ENCODE peak calls at places on chromosomes 11 and 22, in nine cellular contexts. One of them, this sample, is unnamed.

GRCh38 chr11:100719362-100719761 is 32.3 kb downstream of the ARHGAP42 start:
- DNase-seq in transverse colon: no peak
- DNase-seq in activated CD4-positive, alpha-beta T cell treated with anti-CD3 and anti-CD28 coated beads for 4 hours: no peak
- DNase-seq in Kasumi-1: no peak
- DNase-seq in HS-27A: no peak
- DNase-seq in activated T-helper 1 cell treated with Interleukin-2 at 50 U/mL for 16 hours: no peak
- DNase-seq in CD4-positive, alpha-beta memory T cell: no peak
- DNase-seq in hepatic stellate cell: no peak
- DNase-seq in NCI-H2029: peak
- DNase-seq in this sample: no peak

GRCh38 chr11:61359541-61359940 is 2.1 kb downstream of the CYB561A3 start:
- DNase-seq in hepatic stellate cell: no peak
- DNase-seq in activated CD4-positive, alpha-beta T cell treated with anti-CD3 and anti-CD28 coated beads for 4 hours: no peak
- DNase-seq in transverse colon: peak
- DNase-seq in HS-27A: no peak
- DNase-seq in activated T-helper 1 cell treated with Interleukin-2 at 50 U/mL for 16 hours: no peak
- DNase-seq in Kasumi-1: peak
- DNase-seq in NCI-H2029: no peak
- DNase-seq in CD4-positive, alpha-beta memory T cell: no peak
- DNase-seq in this sample: no peak

GRCh38 chr22:36329217-36330078 is 58.3 kb downstream of the MYH9 start:
- DNase-seq in NCI-H2029: peak
- DNase-seq in transverse colon: peak
- DNase-seq in activated T-helper 1 cell treated with Interleukin-2 at 50 U/mL for 16 hours: peak
- DNase-seq in HS-27A: peak
- DNase-seq in CD4-positive, alpha-beta memory T cell: peak
- DNase-seq in hepatic stellate cell: peak
- DNase-seq in activated CD4-positive, alpha-beta T cell treated with anti-CD3 and anti-CD28 coated beads for 4 hours: peak
- DNase-seq in Kasumi-1: peak
- DNase-seq in this sample: no peak

GRCh38 chr22:35561796-35562526 is 21.3 kb downstream of the RASD2 start:
- DNase-seq in transverse colon: no peak
- DNase-seq in HS-27A: peak
- DNase-seq in Kasumi-1: no peak
- DNase-seq in hepatic stellate cell: peak
- DNase-seq in CD4-positive, alpha-beta memory T cell: no peak
- DNase-seq in NCI-H2029: no peak
- DNase-seq in activated T-helper 1 cell treated with Interleukin-2 at 50 U/mL for 16 hours: no peak
- DNase-seq in activated CD4-positive, alpha-beta T cell treated with anti-CD3 and anti-CD28 coated beads for 4 hours: no peak
- DNase-seq in this sample: no peak

GRCh38 chr22:47328550-47329243 is 566.2 kb downstream of the TBC1D22A start:
- DNase-seq in activated T-helper 1 cell treated with Interleukin-2 at 50 U/mL for 16 hours: no peak
- DNase-seq in CD4-positive, alpha-beta memory T cell: no peak
- DNase-seq in NCI-H2029: no peak
- DNase-seq in HS-27A: no peak
- DNase-seq in activated CD4-positive, alpha-beta T cell treated with anti-CD3 and anti-CD28 coated beads for 4 hours: no peak
- DNase-seq in hepatic stellate cell: no peak
- DNase-seq in Kasumi-1: no peak
- DNase-seq in transverse colon: no peak
- DNase-seq in this sample: peak

GRCh38 chr22:47155131-47155885 is 392.9 kb downstream of the TBC1D22A start:
- DNase-seq in activated T-helper 1 cell treated with Interleukin-2 at 50 U/mL for 16 hours: no peak
- DNase-seq in CD4-positive, alpha-beta memory T cell: no peak
- DNase-seq in NCI-H2029: no peak
- DNase-seq in hepatic stellate cell: no peak
- DNase-seq in HS-27A: no peak
- DNase-seq in activated CD4-positive, alpha-beta T cell treated with anti-CD3 and anti-CD28 coated beads for 4 hours: no peak
- DNase-seq in transverse colon: no peak
- DNase-seq in Kasumi-1: no peak
- DNase-seq in this sample: no peak

GRCh38 chr11:4038973-4039372 is 55.6 kb upstream of the RRM1 start:
- DNase-seq in NCI-H2029: no peak
- DNase-seq in HS-27A: no peak
- DNase-seq in activated CD4-positive, alpha-beta T cell treated with anti-CD3 and anti-CD28 coated beads for 4 hours: no peak
- DNase-seq in Kasumi-1: no peak
- DNase-seq in CD4-positive, alpha-beta memory T cell: no peak
- DNase-seq in activated T-helper 1 cell treated with Interleukin-2 at 50 U/mL for 16 hours: no peak
- DNase-seq in transverse colon: no peak
- DNase-seq in hepatic stellate cell: no peak
- DNase-seq in this sample: no peak

GRCh38 chr11:96013459-96014213 is 89.7 kb upstream of the MTMR2 start:
- DNase-seq in HS-27A: no peak
- DNase-seq in transverse colon: no peak
- DNase-seq in Kasumi-1: no peak
- DNase-seq in activated T-helper 1 cell treated with Interleukin-2 at 50 U/mL for 16 hours: no peak
- DNase-seq in NCI-H2029: no peak
- DNase-seq in CD4-positive, alpha-beta memory T cell: peak
- DNase-seq in activated CD4-positive, alpha-beta T cell treated with anti-CD3 and anti-CD28 coated beads for 4 hours: peak
- DNase-seq in hepatic stellate cell: no peak
- DNase-seq in this sample: no peak

GRCh38 chr11:58658553-58659080 is 36.2 kb downstream of the CNTF start:
- DNase-seq in transverse colon: no peak
- DNase-seq in hepatic stellate cell: no peak
- DNase-seq in activated T-helper 1 cell treated with Interleukin-2 at 50 U/mL for 16 hours: no peak
- DNase-seq in NCI-H2029: no peak
- DNase-seq in CD4-positive, alpha-beta memory T cell: no peak
- DNase-seq in HS-27A: no peak
- DNase-seq in Kasumi-1: no peak
- DNase-seq in activated CD4-positive, alpha-beta T cell treated with anti-CD3 and anti-CD28 coated beads for 4 hours: no peak
- DNase-seq in this sample: no peak

GRCh38 chr11:94834931-94835330 is 66.8 kb downstream of the AMOTL1 start:
- DNase-seq in hepatic stellate cell: no peak
- DNase-seq in activated T-helper 1 cell treated with Interleukin-2 at 50 U/mL for 16 hours: no peak
- DNase-seq in CD4-positive, alpha-beta memory T cell: no peak
- DNase-seq in NCI-H2029: no peak
- DNase-seq in activated CD4-positive, alpha-beta T cell treated with anti-CD3 and anti-CD28 coated beads for 4 hours: no peak
- DNase-seq in HS-27A: no peak
- DNase-seq in transverse colon: no peak
- DNase-seq in Kasumi-1: no peak
- DNase-seq in this sample: no peak

GRCh38 chr11:38456371-38456770 is 1858.3 kb upstream of the RAG2 start:
- DNase-seq in HS-27A: no peak
- DNase-seq in transverse colon: no peak
- DNase-seq in activated CD4-positive, alpha-beta T cell treated with anti-CD3 and anti-CD28 coated beads for 4 hours: no peak
- DNase-seq in activated T-helper 1 cell treated with Interleukin-2 at 50 U/mL for 16 hours: no peak
- DNase-seq in CD4-positive, alpha-beta memory T cell: no peak
- DNase-seq in Kasumi-1: no peak
- DNase-seq in hepatic stellate cell: no peak
- DNase-seq in NCI-H2029: no peak
- DNase-seq in this sample: no peak

This sample was measured in mesenteric fat pad.